ENCODE peak calls at places on chromosomes 12 and 14, in eight cellular contexts. X is GM12865, L is RWPE2, C is AG04450, T is heart left ventricle, F is spleen, S is NB4, W is GM23338. N is an unnamed sample.

GRCh38 chr14:92726135-92726932 is 22.1 kb downstream of the LGMN start:
- DNase-seq in L (peak), S (peak), F (no peak), X (no peak), W (no peak), C (peak), T (peak), N (peak)

GRCh38 chr12:85673921-85674420 is 162.2 kb downstream of the RASSF9 start:
- DNase-seq in C (no peak), F (no peak), X (no peak), L (no peak), W (no peak), T (no peak), S (no peak), N (no peak)

GRCh38 chr12:53096089-53096741 is 1.3 kb upstream of the IGFBP6 start:
- DNase-seq in L (no peak), T (peak), F (no peak), W (peak), C (peak), S (no peak), X (no peak), N (peak)

GRCh38 chr12:55974308-55974724 is 438 bp downstream of the RAB5B start:
- DNase-seq in T (peak), F (no peak), W (peak), C (no peak), S (peak), X (peak), L (no peak), N (peak)

GRCh38 chr14:21509432-21510143 is 1.6 kb downstream of the METTL3 start:
- DNase-seq in S (no peak), C (no peak), T (no peak), F (no peak), W (no peak), L (no peak), X (no peak), N (no peak)

GRCh38 chr12:41932470-41932991 is 212.1 kb downstream of the GXYLT1 start:
- DNase-seq in W (peak), L (no peak), S (peak), F (peak), X (peak), T (peak), C (no peak), N (peak)

GRCh38 chr12:9383585-9383984 is 175.4 kb upstream of the PZP start:
- DNase-seq in C (no peak), S (no peak), T (no peak), X (no peak), L (no peak), W (no peak), F (no peak), N (no peak)

GRCh38 chr12:91098942-91099341 is 12.4 kb downstream of the LUM start:
- DNase-seq in W (no peak), T (no peak), F (no peak), S (no peak), L (no peak), C (peak), X (no peak), N (peak)

GRCh38 chr12:26273811-26274210 is 78.4 kb downstream of the SSPN start:
- DNase-seq in F (no peak), W (no peak), T (no peak), L (no peak), S (peak), C (no peak), X (no peak), N (no peak)

GRCh38 chr14:64508215-64508776 is 3.7 kb downstream of the ZBTB1 start:
- DNase-seq in W (no peak), T (no peak), L (no peak), X (peak), C (no peak), S (peak), F (no peak), N (no peak)

GRCh38 chr14:93016275-93016845 is 93.4 kb downstream of the CHGA start:
- DNase-seq in L (no peak), X (no peak), S (no peak), W (no peak), F (no peak), T (no peak), C (no peak), N (no peak)

GRCh38 chr14:89640141-89640540 is 223.1 kb upstream of the FOXN3 start:
- DNase-seq in T (no peak), C (no peak), X (no peak), L (no peak), F (no peak), W (no peak), S (no peak), N (peak)

GRCh38 chr14:73764881-73765280 is 50.7 kb upstream of the PNMA1 start:
- DNase-seq in S (no peak), F (peak), X (peak), C (no peak), W (no peak), T (peak), L (no peak), N (no peak)

GRCh38 chr12:28023156-28023887 is 50.8 kb upstream of the PTHLH start:
- DNase-seq in C (peak), L (no peak), F (no peak), W (no peak), T (no peak), S (peak), X (no peak), N (peak)

GRCh38 chr14:40757376-40757775 is 849.3 kb upstream of the LRFN5 start:
- DNase-seq in X (no peak), C (no peak), F (no peak), S (no peak), T (no peak), W (no peak), L (no peak), N (no peak)

GRCh38 chr12:129215436-129216025 is 362.3 kb downstream of the GLT1D1 start:
- DNase-seq in T (no peak), X (no peak), F (no peak), L (no peak), S (no peak), C (no peak), W (no peak), N (no peak)

GRCh38 chr14:95215094-95215493 is 57.8 kb upstream of the DICER1 start:
- DNase-seq in T (no peak), W (no peak), L (no peak), C (no peak), S (no peak), X (peak), F (no peak), N (no peak)

GRCh38 chr12:72366255-72366654 is 94.1 kb downstream of the TRHDE start:
- DNase-seq in W (no peak), X (no peak), L (no peak), C (no peak), F (no peak), T (no peak), S (no peak), N (no peak)

GRCh38 chr12:69623970-69624369 is 13.3 kb upstream of the LRRC10 start:
- DNase-seq in C (peak), T (peak), X (no peak), S (no peak), W (no peak), F (no peak), L (no peak), N (no peak)

GRCh38 chr14:92551066-92551841 is 37.7 kb downstream of the RIN3 start:
- DNase-seq in T (no peak), C (no peak), F (no peak), S (peak), L (no peak), X (peak), W (no peak), N (no peak)

GRCh38 chr12:122026706-122027328 is 5.1 kb downstream of the BCL7A start:
- DNase-seq in T (no peak), W (peak), S (no peak), L (no peak), X (no peak), F (no peak), C (no peak), N (no peak)

GRCh38 chr14:68607081-68607851 is 185.6 kb downstream of the ZFP36L1 start:
- DNase-seq in W (peak), S (peak), C (no peak), T (peak), X (no peak), F (no peak), L (no peak), N (peak)

GRCh38 chr12:42961395-42961794 is 371.8 kb upstream of the PRICKLE1 start:
- DNase-seq in T (no peak), L (peak), C (peak), W (peak), F (no peak), X (no peak), S (no peak), N (peak)

GRCh38 chr12:54258286-54258685 is 21.6 kb downstream of the CBX5 start:
- DNase-seq in T (no peak), X (no peak), S (no peak), W (peak), C (no peak), F (no peak), L (no peak), N (peak)

GRCh38 chr14:94636744-94637412 is 24.7 kb downstream of the SERPINA3 start:
- DNase-seq in S (peak), L (no peak), W (peak), C (no peak), T (no peak), F (no peak), X (no peak), N (no peak)

GRCh38 chr12:80607361-80608135 is 99.9 kb upstream of the MYF6 start:
- DNase-seq in W (peak), X (no peak), L (no peak), S (no peak), C (no peak), T (no peak), F (no peak), N (no peak)

GRCh38 chr14:68979722-68980552 is 835 bp upstream of the ACTN1 start:
- DNase-seq in S (peak), X (no peak), L (peak), W (peak), T (peak), F (peak), C (no peak), N (peak)

GRCh38 chr12:3913278-3913677 is 40.1 kb upstream of the PARP11 start:
- DNase-seq in C (no peak), F (no peak), S (no peak), T (no peak), W (peak), L (no peak), X (peak), N (no peak)

GRCh38 chr12:68559246-68559645 is 51.5 kb upstream of the RAP1B start:
- DNase-seq in T (no peak), F (no peak), X (peak), C (no peak), L (no peak), W (no peak), S (peak), N (no peak)

GRCh38 chr14:87888136-87888999 is 104.6 kb downstream of the GALC start:
- DNase-seq in W (peak), S (peak), X (peak), C (no peak), T (no peak), L (no peak), F (no peak), N (no peak)

GRCh38 chr12:67651380-67651695 is 2.8 kb downstream of the DYRK2 start:
- DNase-seq in L (no peak), C (no peak), X (peak), W (peak), T (no peak), S (peak), F (no peak), N (peak)

GRCh38 chr14:32397871-32398640 is 69.0 kb downstream of the AKAP6 start:
- DNase-seq in F (no peak), C (no peak), L (no peak), X (no peak), T (no peak), W (no peak), S (no peak), N (peak)

GRCh38 chr12:121801601-121802484 is 2.0 kb upstream of the SETD1B start:
- DNase-seq in L (no peak), T (no peak), S (peak), W (peak), C (no peak), F (peak), X (peak), N (peak)

GRCh38 chr12:6605425-6606330 is 1.5 kb downstream of the CHD4 start:
- DNase-seq in F (no peak), X (peak), S (peak), L (no peak), C (no peak), W (peak), T (peak), N (peak)

GRCh38 chr14:69715725-69716482 is 51.0 kb upstream of the SRSF5 start:
- DNase-seq in C (peak), L (peak), T (peak), S (no peak), W (no peak), F (no peak), X (no peak), N (peak)

DNA sequence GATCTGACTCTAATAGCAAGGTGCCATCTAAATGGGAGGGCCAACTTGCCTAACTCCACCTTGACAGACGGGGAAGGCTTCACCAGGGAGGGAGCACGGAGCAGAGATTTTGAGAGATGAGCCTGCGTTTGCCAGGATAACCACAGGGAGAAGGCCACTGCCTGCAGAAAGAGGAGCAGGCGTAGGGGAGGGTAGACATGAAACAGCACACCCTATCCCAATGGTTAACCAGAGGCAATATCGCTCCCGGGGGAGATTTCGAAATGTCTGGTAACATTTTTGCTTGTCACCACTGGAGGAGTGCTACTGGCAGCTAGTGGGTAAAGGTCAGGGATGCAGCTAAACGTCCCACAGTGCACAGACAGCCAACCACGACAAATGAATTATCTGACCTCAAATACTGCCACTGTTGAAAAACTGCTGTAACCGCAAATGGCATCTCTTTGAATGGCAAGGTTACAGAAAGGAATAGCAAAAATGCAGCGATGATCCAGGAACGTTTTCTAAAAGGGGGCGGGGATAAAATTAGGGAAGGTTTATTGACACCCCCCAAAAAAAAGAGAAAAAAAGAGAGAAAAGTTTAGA is 126.0 kb upstream of the ATF7IP start:
- DNase-seq in S (peak), C (no peak), T (peak), W (peak), L (no peak), X (peak), F (no peak), N (peak)
- TF ChIP-seq CTCF in S (no peak), C (no peak), T (no peak), W (no peak), L (no peak), X (peak), F (no peak), N (no peak)

GRCh38 chr14:72634910-72635647 is 258.8 kb downstream of the DPF3 start:
- DNase-seq in S (no peak), C (no peak), W (peak), L (no peak), T (no peak), X (peak), F (no peak), N (no peak)

GRCh38 chr14:72631401-72631800 is 262.5 kb downstream of the DPF3 start:
- DNase-seq in T (no peak), C (no peak), S (no peak), F (no peak), X (no peak), L (no peak), W (no peak), N (no peak)

GRCh38 chr14:72632727-72633126 is 261.2 kb downstream of the DPF3 start:
- DNase-seq in C (no peak), S (no peak), F (no peak), T (no peak), L (no peak), W (no peak), X (no peak), N (no peak)

GRCh38 chr14:72636094-72636493 is 257.8 kb downstream of the DPF3 start:
- DNase-seq in L (no peak), F (no peak), C (no peak), X (no peak), T (no peak), W (no peak), S (no peak), N (no peak)

GRCh38 chr14:72633551-72633950 is 260.4 kb downstream of the DPF3 start:
- DNase-seq in X (no peak), F (no peak), T (no peak), L (no peak), C (no peak), W (no peak), S (no peak), N (no peak)
- H3K4me3 ChIP-seq in X (no peak), F (no peak), T (no peak), L (no peak), C (no peak), W (no peak), S (no peak), N (no peak)

GRCh38 chr14:23483216-23483854 is 13.8 kb downstream of the NGDN start:
- DNase-seq in F (no peak), C (no peak), L (no peak), S (peak), X (peak), W (peak), T (no peak), N (no peak)
- TF ChIP-seq CTCF in F (no peak), C (peak), L (peak), S (peak), X (peak), W (peak), T (peak), N (peak)

GRCh38 chr12:131527092-131527491 is 183.8 kb upstream of the SFSWAP start:
- DNase-seq in S (no peak), F (no peak), L (no peak), W (no peak), C (no peak), X (no peak), T (no peak), N (no peak)

GRCh38 chr12:131528144-131528543 is 182.7 kb upstream of the SFSWAP start:
- DNase-seq in W (no peak), L (no peak), S (no peak), F (no peak), X (no peak), T (no peak), C (no peak), N (no peak)

GRCh38 chr12:131527736-131528135 is 183.2 kb upstream of the SFSWAP start:
- DNase-seq in C (no peak), F (no peak), W (no peak), S (no peak), L (no peak), X (no peak), T (no peak), N (no peak)

GRCh38 chr12:131529196-131530040 is 181.5 kb upstream of the SFSWAP start:
- DNase-seq in T (no peak), S (no peak), F (no peak), W (no peak), X (no peak), C (no peak), L (no peak), N (no peak)

DNA sequence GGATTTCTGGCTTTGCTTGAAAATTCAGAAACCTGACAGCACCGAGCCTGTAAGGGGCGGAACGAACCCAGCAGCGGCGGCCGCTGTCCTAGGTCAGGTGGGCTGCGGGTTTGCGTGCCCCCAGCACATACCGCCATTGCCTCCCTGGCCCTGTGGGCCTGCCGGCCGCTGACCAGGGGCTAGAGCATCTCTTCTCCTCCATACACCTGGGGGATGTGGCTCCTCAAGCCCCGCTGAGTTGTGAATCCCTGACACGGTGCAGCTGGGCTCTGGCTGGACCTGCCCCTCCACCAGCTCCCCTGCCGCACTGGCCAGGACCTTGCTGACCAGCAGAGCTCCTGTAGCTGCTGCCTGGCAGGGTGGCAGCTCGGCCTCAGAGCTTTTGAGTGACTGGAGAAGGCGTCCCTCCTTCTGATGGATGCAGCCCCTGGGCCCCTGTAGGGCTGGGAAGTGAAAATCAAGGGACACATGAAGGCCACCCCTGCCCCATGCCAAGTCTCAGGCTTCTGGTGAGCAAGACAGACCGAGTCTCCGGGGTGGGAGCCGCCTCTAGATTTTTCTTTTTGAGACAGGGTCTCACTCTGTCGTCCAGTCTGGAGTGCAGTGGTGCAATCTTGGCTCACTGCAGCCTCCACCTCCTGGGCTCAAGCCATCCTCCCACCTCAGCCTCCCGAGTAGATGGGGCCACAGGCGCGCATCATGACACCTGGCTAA is 184.9 kb upstream of the SFSWAP start:
- DNase-seq in C (no peak), L (no peak), W (no peak), F (no peak), S (no peak), X (no peak), T (no peak), N (no peak)
- H3K4me3 ChIP-seq in C (no peak), L (no peak), W (no peak), F (no peak), S (no peak), X (no peak), T (no peak), N (no peak)

DNA sequence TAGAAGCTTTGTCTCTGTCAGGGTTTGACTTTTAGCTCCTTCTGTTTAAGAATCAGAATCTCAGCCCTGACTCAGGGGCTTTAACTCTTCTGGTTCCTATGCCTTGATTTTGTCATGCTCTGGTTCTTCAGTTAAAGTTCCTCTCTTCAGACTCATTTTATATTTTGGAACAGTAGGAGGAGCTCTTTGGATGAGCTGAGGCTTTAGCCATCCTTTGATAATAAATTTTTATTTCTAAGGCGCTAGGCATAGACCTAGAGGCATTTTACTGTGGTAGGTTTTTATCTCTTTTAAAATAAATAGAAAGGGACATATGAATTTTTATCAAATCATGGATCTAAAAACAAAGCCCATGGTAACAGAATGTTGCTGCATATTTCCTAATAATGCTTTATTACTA is 51.7 kb downstream of the ATP23 start:
- DNase-seq in C (no peak), X (no peak), S (no peak), T (no peak), W (peak), L (no peak), F (no peak), N (peak)
- TF ChIP-seq CTCF in C (peak), X (no peak), S (no peak), T (peak), W (peak), L (peak), F (no peak), N (peak)

N was measured in astrocyte of the spinal cord.